ENCODE peak calls at places on chromosome 17, in five cellular contexts. One of them, this sample, is unnamed.

GRCh38 chr17:43831633-43832032 is 1.3 kb downstream of the MPP3 start:
- DNase-seq in K562: no peak
- DNase-seq in HCT116: no peak
- DNase-seq in H1: no peak
- DNase-seq in GM12878: no peak
- DNase-seq in this sample: no peak

GRCh38 chr17:82752371-82753200 is 721 bp downstream of the TBCD start:
- DNase-seq in H1: no peak
- DNase-seq in HCT116: no peak
- DNase-seq in K562: peak
- DNase-seq in GM12878: no peak
- DNase-seq in this sample: peak

GRCh38 chr17:40111221-40112128 is 10.3 kb upstream of the MSL1 start:
- DNase-seq in K562: peak
- DNase-seq in HCT116: peak
- DNase-seq in GM12878: no peak
- DNase-seq in H1: no peak
- DNase-seq in this sample: peak

GRCh38 chr17:79082311-79083190 is 7.9 kb downstream of the ENGASE start:
- DNase-seq in K562: peak
- DNase-seq in GM12878: no peak
- DNase-seq in HCT116: peak
- DNase-seq in H1: no peak
- DNase-seq in this sample: peak

GRCh38 chr17:5473906-5474305 is 5.1 kb upstream of the DHX33 start:
- DNase-seq in GM12878: no peak
- DNase-seq in H1: no peak
- DNase-seq in K562: no peak
- DNase-seq in HCT116: no peak
- DNase-seq in this sample: no peak

GRCh38 chr17:44898768-44899073 is 524 bp downstream of the EFTUD2 start:
- DNase-seq in K562: no peak
- DNase-seq in H1: no peak
- DNase-seq in GM12878: no peak
- DNase-seq in HCT116: no peak
- DNase-seq in this sample: no peak

GRCh38 chr17:79622201-79622601 is 11.3 kb upstream of the RBFOX3 start:
- DNase-seq in HCT116: no peak
- DNase-seq in GM12878: no peak
- DNase-seq in H1: no peak
- DNase-seq in K562: no peak
- DNase-seq in this sample: no peak

GRCh38 chr17:70938311-70938710 is 769.0 kb downstream of the KCNJ2 start:
- DNase-seq in K562: no peak
- DNase-seq in HCT116: no peak
- DNase-seq in H1: no peak
- DNase-seq in GM12878: no peak
- DNase-seq in this sample: peak

GRCh38 chr17:21360048-21360447 is 16.1 kb upstream of the KCNJ12 start:
- DNase-seq in H1: no peak
- DNase-seq in K562: no peak
- DNase-seq in GM12878: no peak
- DNase-seq in HCT116: no peak
- DNase-seq in this sample: no peak

GRCh38 chr17:744937-745336 is 7.1 kb downstream of the GEMIN4 start:
- DNase-seq in H1: no peak
- DNase-seq in HCT116: no peak
- DNase-seq in K562: no peak
- DNase-seq in GM12878: no peak
- DNase-seq in this sample: no peak
- TF ChIP-seq JUND in H1: no peak
- TF ChIP-seq JUND in HCT116: no peak
- TF ChIP-seq JUND in K562: no peak
- TF ChIP-seq JUND in GM12878: no peak
- TF ChIP-seq JUND in this sample: no peak

DNA sequence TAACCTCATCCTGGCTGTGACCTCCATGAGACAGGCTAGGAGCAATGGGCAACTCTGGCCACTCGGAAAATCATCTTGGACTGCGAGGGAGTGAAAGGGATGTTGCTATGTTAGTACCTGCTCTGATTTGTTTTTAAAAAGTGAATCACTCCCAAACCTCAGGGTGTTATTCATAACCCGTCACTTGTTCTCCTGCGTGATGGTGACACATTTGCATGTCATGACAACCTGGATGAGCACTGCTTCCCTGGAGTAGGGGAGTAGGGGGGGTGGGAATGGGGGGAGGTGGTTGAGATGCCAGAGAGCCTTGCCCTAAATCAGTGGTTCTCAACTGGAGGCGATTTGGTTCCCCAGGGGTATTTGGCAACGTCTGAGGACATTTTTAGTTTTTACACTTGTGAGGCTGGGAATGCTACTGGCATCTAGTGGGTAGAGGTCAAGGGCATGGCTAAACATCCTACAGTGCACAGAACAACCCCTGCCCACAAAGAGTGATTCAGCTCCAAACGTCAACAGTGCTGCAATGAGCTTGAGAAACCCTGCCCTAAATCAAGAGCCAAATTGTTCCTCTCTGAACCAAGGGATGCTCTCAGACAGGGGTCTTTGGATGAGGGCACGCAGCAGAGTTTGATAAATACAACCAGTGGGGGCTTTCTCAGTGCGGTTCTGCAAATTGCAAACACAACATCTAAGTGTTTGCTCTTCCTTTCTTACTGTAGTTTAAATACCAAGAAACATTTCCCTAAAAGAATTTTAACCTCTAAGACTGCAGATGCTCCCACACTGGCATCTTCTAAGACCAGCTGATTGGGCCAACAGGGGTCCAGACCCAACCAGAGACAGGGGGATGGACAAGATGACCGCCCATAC is 241.9 kb downstream of the SOX9 start:
- DNase-seq in HCT116: no peak
- DNase-seq in H1: no peak
- DNase-seq in K562: no peak
- DNase-seq in GM12878: no peak
- DNase-seq in this sample: no peak
- TF ChIP-seq JUND in HCT116: no peak
- TF ChIP-seq JUND in H1: no peak
- TF ChIP-seq JUND in K562: no peak
- TF ChIP-seq JUND in GM12878: no peak
- TF ChIP-seq JUND in this sample: no peak

DNA sequence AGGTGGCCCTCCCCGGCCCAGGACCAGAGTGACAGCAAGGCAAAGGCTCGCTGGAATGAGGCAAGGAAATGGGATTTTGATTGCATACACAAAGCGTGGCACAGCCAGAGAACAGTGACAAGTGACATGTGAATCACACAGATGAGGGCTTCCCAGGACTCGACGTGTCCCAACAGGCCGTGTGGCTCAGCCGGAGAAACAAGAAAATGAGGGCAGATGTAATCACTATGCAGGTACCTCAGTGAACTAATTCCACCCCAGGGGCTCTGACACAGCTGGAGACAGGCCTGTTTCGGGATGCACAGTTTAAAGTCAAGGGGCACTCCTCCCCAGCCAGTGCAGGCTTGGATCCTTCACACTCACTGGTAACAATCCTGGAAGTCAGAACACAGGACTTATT is 125.4 kb downstream of the GAS7 start:
- DNase-seq in K562: no peak
- DNase-seq in H1: no peak
- DNase-seq in HCT116: no peak
- DNase-seq in GM12878: no peak
- DNase-seq in this sample: peak
- TF ChIP-seq JUND in K562: no peak
- TF ChIP-seq JUND in H1: no peak
- TF ChIP-seq JUND in HCT116: no peak
- TF ChIP-seq JUND in GM12878: no peak
- TF ChIP-seq JUND in this sample: no peak

GRCh38 chr17:60508384-60508980 is 17.6 kb downstream of the APPBP2 start:
- DNase-seq in H1: no peak
- DNase-seq in HCT116: no peak
- DNase-seq in K562: no peak
- DNase-seq in GM12878: no peak
- DNase-seq in this sample: no peak
- TF ChIP-seq JUND in H1: no peak
- TF ChIP-seq JUND in HCT116: no peak
- TF ChIP-seq JUND in K562: no peak
- TF ChIP-seq JUND in GM12878: no peak
- TF ChIP-seq JUND in this sample: no peak

This sample was measured in T47D.